ENCODE peak calls at places on chromosomes 13 and 19, in ten cellular contexts. U, S, G, Y, K, Z, O, H, F and X are unnamed samples.

GRCh38 chr13:27973956-27974662 is 5.0 kb upstream of the CDX2 start:
- DNase-seq in U (no peak), S (no peak), G (no peak), Y (no peak), K (no peak), Z (no peak), O (no peak), H (no peak), F (no peak), X (no peak)

GRCh38 chr19:13164370-13165090 is 14.3 kb downstream of the IER2 start:
- DNase-seq in U (peak), S (peak), G (peak), Y (peak), K (peak), Z (peak), O (no peak), H (no peak), F (peak), X (no peak)

GRCh38 chr19:45470147-45471081 is 2.6 kb downstream of the FOSB start:
- DNase-seq in U (peak), S (no peak), G (peak), Y (no peak), K (no peak), Z (peak), O (no peak), H (no peak), F (no peak), X (peak)

GRCh38 chr13:23146811-23147245 is 34.0 kb upstream of the SGCG start:
- DNase-seq in U (peak), S (no peak), G (no peak), Y (no peak), K (no peak), Z (no peak), O (no peak), H (no peak), F (no peak), X (no peak)

GRCh38 chr13:112733661-112734379 is 44.0 kb downstream of the ATP11A start:
- DNase-seq in U (no peak), S (no peak), G (no peak), Y (no peak), K (no peak), Z (no peak), O (no peak), H (no peak), F (no peak), X (no peak)

GRCh38 chr19:45179063-45179847 is 671 bp downstream of the BLOC1S3 start:
- DNase-seq in U (peak), S (no peak), G (no peak), Y (no peak), K (no peak), Z (no peak), O (peak), H (no peak), F (peak), X (peak)

GRCh38 chr13:42981853-42982252 is 10.2 kb downstream of the EPSTI1 start:
- DNase-seq in U (no peak), S (no peak), G (no peak), Y (no peak), K (no peak), Z (no peak), O (no peak), H (no peak), F (no peak), X (no peak)

GRCh38 chr19:12639901-12640613 is 26.5 kb downstream of the MAN2B1 start:
- DNase-seq in U (peak), S (peak), G (peak), Y (peak), K (peak), Z (peak), O (peak), H (peak), F (peak), X (peak)

GRCh38 chr13:20230913-20231838 is 943 bp downstream of the GJB6 start:
- DNase-seq in U (peak), S (peak), G (no peak), Y (no peak), K (no peak), Z (no peak), O (no peak), H (peak), F (peak), X (no peak)

GRCh38 chr19:29260477-29261317 is 47.7 kb upstream of the UQCRFS1 start:
- DNase-seq in U (peak), S (no peak), G (no peak), Y (no peak), K (peak), Z (peak), O (peak), H (no peak), F (no peak), X (peak)

GRCh38 chr13:60162096-60162495 is 1.6 kb downstream of the DIAPH3 start:
- DNase-seq in U (no peak), S (no peak), G (no peak), Y (no peak), K (no peak), Z (no peak), O (no peak), H (no peak), F (no peak), X (no peak)

GRCh38 chr13:108987488-108987887 is 358.1 kb downstream of the MYO16 start:
- DNase-seq in U (peak), S (no peak), G (no peak), Y (no peak), K (no peak), Z (no peak), O (no peak), H (no peak), F (no peak), X (no peak)

GRCh38 chr19:28288850-28289249 is 924.1 kb downstream of the UQCRFS1 start:
- DNase-seq in U (no peak), S (no peak), G (no peak), Y (no peak), K (no peak), Z (no peak), O (no peak), H (no peak), F (no peak), X (no peak)

GRCh38 chr13:51715613-51716012 is 88.3 kb downstream of the DHRS12 start:
- DNase-seq in U (no peak), S (no peak), G (no peak), Y (no peak), K (no peak), Z (peak), O (no peak), H (no peak), F (no peak), X (no peak)

GRCh38 chr19:55809381-55810058 is 22.3 kb downstream of the NLRP11 start:
- DNase-seq in U (peak), S (no peak), G (peak), Y (no peak), K (no peak), Z (peak), O (peak), H (no peak), F (peak), X (peak)

GRCh38 chr19:1883784-1884183 is 1.5 kb downstream of the ABHD17A start:
- DNase-seq in U (peak), S (no peak), G (no peak), Y (no peak), K (no peak), Z (no peak), O (no peak), H (no peak), F (no peak), X (no peak)

GRCh38 chr13:50636007-50636704 is 207.3 kb downstream of the DLEU7 start:
- DNase-seq in U (no peak), S (no peak), G (no peak), Y (no peak), K (no peak), Z (no peak), O (peak), H (no peak), F (no peak), X (peak)

GRCh38 chr19:41194157-41194552 is 1.1 kb downstream of the CYP2S1 start:
- DNase-seq in U (no peak), S (no peak), G (no peak), Y (no peak), K (no peak), Z (no peak), O (no peak), H (no peak), F (no peak), X (no peak)

GRCh38 chr13:64158910-64159309 is 2743.3 kb upstream of the PCDH20 start:
- DNase-seq in U (peak), S (no peak), G (peak), Y (no peak), K (no peak), Z (no peak), O (no peak), H (no peak), F (no peak), X (no peak)

GRCh38 chr19:50639121-50640112 is at the start of gene SYT3:
- DNase-seq in U (peak), S (peak), G (peak), Y (no peak), K (peak), Z (no peak), O (peak), H (no peak), F (peak), X (peak)

GRCh38 chr13:20570540-20570939 is 3.6 kb downstream of the IFT88 start:
- DNase-seq in U (peak), S (no peak), G (no peak), Y (no peak), K (no peak), Z (no peak), O (no peak), H (no peak), F (no peak), X (no peak)

GRCh38 chr13:77779461-77780272 is 82.2 kb downstream of the SLAIN1 start:
- DNase-seq in U (peak), S (no peak), G (peak), Y (no peak), K (peak), Z (peak), O (peak), H (no peak), F (no peak), X (peak)

GRCh38 chr13:114079601-114080536 is 52.6 kb downstream of the RASA3 start:
- DNase-seq in U (no peak), S (no peak), G (no peak), Y (no peak), K (no peak), Z (no peak), O (no peak), H (no peak), F (no peak), X (no peak)

GRCh38 chr13:50685491-50685890 is 158.0 kb downstream of the DLEU7 start:
- DNase-seq in U (peak), S (peak), G (no peak), Y (no peak), K (no peak), Z (no peak), O (no peak), H (no peak), F (no peak), X (no peak)

GRCh38 chr19:44111910-44112463 is 1.2 kb upstream of the ZNF225 start:
- DNase-seq in U (peak), S (no peak), G (peak), Y (no peak), K (peak), Z (no peak), O (no peak), H (no peak), F (peak), X (no peak)

GRCh38 chr13:49410006-49410405 is 33.9 kb downstream of the CAB39L start:
- DNase-seq in U (peak), S (no peak), G (no peak), Y (no peak), K (no peak), Z (no peak), O (no peak), H (no peak), F (no peak), X (no peak)

GRCh38 chr19:29515233-29515619 is 10.6 kb upstream of the VSTM2B start:
- DNase-seq in U (no peak), S (no peak), G (no peak), Y (no peak), K (no peak), Z (no peak), O (no peak), H (no peak), F (no peak), X (no peak)

GRCh38 chr13:102276479-102276878 is 125.4 kb downstream of the FGF14 start:
- DNase-seq in U (no peak), S (no peak), G (no peak), Y (no peak), K (no peak), Z (no peak), O (no peak), H (no peak), F (no peak), X (no peak)

GRCh38 chr13:99663185-99663825 is 162.0 kb downstream of the TM9SF2 start:
- DNase-seq in U (no peak), S (no peak), G (no peak), Y (no peak), K (no peak), Z (no peak), O (no peak), H (no peak), F (no peak), X (no peak)

GRCh38 chr19:13234518-13234917 is 84.3 kb downstream of the IER2 start:
- DNase-seq in U (peak), S (no peak), G (peak), Y (peak), K (peak), Z (peak), O (peak), H (no peak), F (peak), X (peak)

GRCh38 chr13:102566513-102566912 is 30.3 kb upstream of the TPP2 start:
- DNase-seq in U (no peak), S (no peak), G (no peak), Y (no peak), K (no peak), Z (no peak), O (no peak), H (no peak), F (no peak), X (no peak)

GRCh38 chr19:8640402-8641004 is 10.1 kb downstream of the NFILZ start:
- DNase-seq in U (no peak), S (no peak), G (no peak), Y (no peak), K (no peak), Z (no peak), O (no peak), H (no peak), F (no peak), X (no peak)

GRCh38 chr13:30997697-30998547 is 65.5 kb downstream of the TEX26 start:
- DNase-seq in U (no peak), S (no peak), G (no peak), Y (no peak), K (no peak), Z (no peak), O (no peak), H (no peak), F (no peak), X (no peak)

GRCh38 chr13:107239213-107239612 is 671.3 kb upstream of the ARGLU1 start:
- DNase-seq in U (no peak), S (no peak), G (no peak), Y (no peak), K (no peak), Z (no peak), O (no peak), H (no peak), F (no peak), X (no peak)

GRCh38 chr19:38949580-38950367 is 19.0 kb downstream of the MRPS12 start:
- DNase-seq in U (peak), S (peak), G (peak), Y (peak), K (peak), Z (no peak), O (peak), H (peak), F (peak), X (peak)

GRCh38 chr19:5961969-5962945 is 15.7 kb downstream of the RANBP3 start:
- DNase-seq in U (peak), S (peak), G (peak), Y (peak), K (no peak), Z (peak), O (no peak), H (no peak), F (peak), X (peak)

GRCh38 chr19:4988770-4989251 is 19.9 kb downstream of the KDM4B start:
- DNase-seq in U (peak), S (peak), G (peak), Y (no peak), K (no peak), Z (no peak), O (no peak), H (no peak), F (no peak), X (no peak)

GRCh38 chr19:35554076-35554475 is 8.7 kb downstream of the TMEM147 start:
- DNase-seq in U (no peak), S (no peak), G (no peak), Y (no peak), K (no peak), Z (no peak), O (no peak), H (no peak), F (no peak), X (no peak)